ENCODE peak calls at places on chromosome 13, in ten cellular contexts. I is breast epithelium, K is adrenal gland, R is tibial nerve, Q is tibial artery, S is gastrocnemius medialis, N is pancreas, J is thoracic aorta, F is IMR-90, U is uterus. B is an unnamed sample.

GRCh38 chr13:77584111-77584510 is 48.6 kb downstream of the SCEL start:
- DNase-seq in J (no peak), Q (no peak), S (no peak), N (no peak), F (no peak), I (peak; percentile 76), K (no peak), R (no peak), U (no peak), B (peak; percentile 78)

GRCh38 chr13:100534911-100535310 is 53.7 kb downstream of the GGACT start:
- DNase-seq in R (no peak), Q (no peak), F (no peak), K (no peak), S (no peak), N (no peak), I (no peak), U (no peak), J (no peak), B (no peak)

GRCh38 chr13:53004605-53005004 is 24.0 kb upstream of the OLFM4 start:
- DNase-seq in R (no peak), J (no peak), Q (no peak), S (no peak), F (no peak), K (no peak), U (no peak), N (no peak), I (no peak), B (no peak)

GRCh38 chr13:20609145-20609544 is 42.2 kb downstream of the IFT88 start:
- DNase-seq in I (no peak), S (no peak), K (no peak), F (peak; percentile 94), R (no peak), U (no peak), J (no peak), N (no peak), Q (no peak), B (peak; percentile 72)

GRCh38 chr13:29743229-29743786 is 107.1 kb downstream of the UBL3 start:
- DNase-seq in J (no peak), U (peak; percentile 80), K (no peak), Q (peak; percentile 65), F (peak; percentile 79), S (peak; percentile 36), N (no peak), I (peak; percentile 51), R (peak; percentile 30), B (peak; percentile 43)

GRCh38 chr13:70623260-70623659 is 515.0 kb upstream of the KLHL1 start:
- DNase-seq in N (no peak), Q (no peak), U (no peak), F (peak; percentile 0), J (no peak), I (no peak), K (no peak), S (no peak), R (no peak), B (no peak)

GRCh38 chr13:103246581-103247200 is 180.5 kb upstream of the SLC10A2 start:
- DNase-seq in I (no peak), K (no peak), J (no peak), Q (no peak), R (no peak), U (no peak), N (no peak), F (no peak), S (no peak), B (no peak)

GRCh38 chr13:44068737-44069136 is 189.0 kb downstream of the LACC1 start:
- DNase-seq in I (no peak), S (no peak), J (no peak), Q (no peak), U (no peak), N (no peak), K (no peak), R (no peak), F (peak; percentile 86), B (no peak)

GRCh38 chr13:79141082-79141481 is 265.0 kb downstream of the RBM26 start:
- DNase-seq in R (no peak), Q (no peak), U (no peak), I (no peak), K (no peak), N (no peak), J (no peak), S (no peak), F (no peak), B (no peak)

GRCh38 chr13:114059946-114060860 is 72.2 kb downstream of the RASA3 start:
- DNase-seq in J (no peak), I (no peak), K (peak; percentile 44), U (no peak), N (no peak), R (no peak), S (no peak), Q (no peak), F (no peak), B (no peak)
- H3K36me3 ChIP-seq in J (no peaks in the 10 kb centered on the region), I (no peaks in the 10 kb centered on the region), K (no peaks in the 10 kb centered on the region), U (no peaks in the 10 kb centered on the region), N (no peaks in the 10 kb centered on the region), R (no peaks in the 10 kb centered on the region), S (no peaks in the 10 kb centered on the region), Q (no peaks in the 10 kb centered on the region), F (peaks cover 25% of the 10 kb centered on the region), B (peaks cover 4% of the 10 kb centered on the region)

DNA sequence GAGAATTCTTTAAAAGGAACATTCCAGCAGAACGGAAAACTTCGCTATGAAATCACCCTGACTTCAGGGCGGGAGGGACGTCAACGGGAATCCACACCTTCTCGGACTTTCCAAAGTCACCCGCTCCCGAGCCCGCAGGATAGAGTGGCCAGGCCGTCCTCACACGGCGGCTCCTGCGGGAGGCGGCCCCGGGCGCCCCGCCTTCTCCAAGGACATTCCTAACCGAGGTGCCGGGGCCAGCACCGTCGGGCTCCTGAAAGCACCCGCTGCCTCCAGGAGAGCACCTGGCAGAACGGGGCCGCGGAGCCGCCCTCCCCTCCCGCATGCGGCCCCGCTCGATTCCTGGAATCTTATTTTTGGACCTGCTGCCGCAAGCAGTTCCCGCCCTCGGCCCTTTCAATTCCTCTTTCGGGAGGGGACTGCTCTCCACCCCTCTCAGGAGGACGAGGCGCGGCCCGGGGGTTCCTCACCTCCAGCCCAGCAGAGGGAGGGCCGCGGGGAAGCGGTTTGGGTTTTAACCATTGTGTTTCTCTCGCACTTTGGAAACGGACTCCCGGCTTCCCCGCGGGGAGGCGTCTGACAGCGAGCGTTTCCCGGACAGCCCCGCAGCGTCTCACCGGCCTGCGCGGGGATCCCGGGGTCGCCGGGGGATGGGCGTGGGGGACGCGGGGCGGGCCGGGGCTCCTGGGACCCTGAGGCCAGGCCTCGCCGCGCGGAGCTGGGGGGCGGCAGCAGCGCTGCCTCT is 938 bp downstream of the GAS6 start:
- DNase-seq in K (peak; percentile 40), F (no peak), S (peak; percentile 58), Q (no peak), R (no peak), N (peak; percentile 69), U (no peak), I (peak; percentile 72), J (no peak), B (peak; percentile 38)
- H3K4me3 ChIP-seq in K (peak overlapping the region; percentile 50), F (peak overlapping the region; percentile 93), S (peak overlapping the region; percentile 77), Q (peak overlapping the region; percentile 92), R (peak overlapping the region; percentile 73), N (peak overlapping the region; percentile 53), U (peak overlapping the region; percentile 80), I (peak overlapping the region; percentile 85), J (peak overlapping the region; percentile 85), B (peak overlapping the region; percentile 85)

DNA sequence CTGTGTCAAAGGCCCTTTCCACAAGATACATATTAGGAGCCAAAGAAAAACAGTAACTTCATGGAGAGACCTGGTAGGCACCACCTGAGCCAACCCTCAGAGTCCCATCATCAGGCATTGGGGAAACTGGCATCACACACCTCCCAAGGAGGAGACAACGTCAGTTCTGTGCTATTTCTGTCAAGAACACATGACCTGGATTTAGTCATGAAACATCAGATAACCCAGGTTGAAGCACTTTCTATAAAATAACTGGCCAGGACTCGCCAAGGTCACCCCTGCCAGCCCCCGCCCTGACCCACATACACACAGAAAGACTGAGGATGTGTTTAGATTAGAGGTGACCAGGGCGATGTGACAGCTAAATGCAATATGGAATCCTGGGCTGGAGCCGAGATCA is 35.6 kb downstream of the COL4A1 start:
- DNase-seq in R (no peak), N (no peak), J (no peak), Q (no peak), I (no peak), K (no peak), F (no peak), S (no peak), U (peak; percentile 12), B (no peak)
- H3K36me3 ChIP-seq in R (no peaks in the 10 kb centered on the region), N (no peaks in the 10 kb centered on the region), J (no peaks in the 10 kb centered on the region), Q (peaks cover 6% of the 10 kb centered on the region), I (no peaks in the 10 kb centered on the region), K (no peaks in the 10 kb centered on the region), F (peaks cover 44% of the 10 kb centered on the region), S (no peaks in the 10 kb centered on the region), U (no peaks in the 10 kb centered on the region), B (no peaks in the 10 kb centered on the region)

GRCh38 chr13:73657821-73658540 is 476.2 kb downstream of the KLF12 start:
- DNase-seq in N (no peak), R (no peak), U (no peak), J (peak; percentile 30), I (peak; percentile 56), K (no peak), F (no peak), Q (peak; percentile 72), S (peak; percentile 19), B (peak; percentile 74)
- H3K4me3 ChIP-seq in N (no peak overlapping the region), R (no peak overlapping the region), U (no peak overlapping the region), J (no peak overlapping the region), I (no peak overlapping the region), K (no peak overlapping the region), F (no peak overlapping the region), Q (no peak overlapping the region), S (no peak overlapping the region), B (no peak overlapping the region)

DNA sequence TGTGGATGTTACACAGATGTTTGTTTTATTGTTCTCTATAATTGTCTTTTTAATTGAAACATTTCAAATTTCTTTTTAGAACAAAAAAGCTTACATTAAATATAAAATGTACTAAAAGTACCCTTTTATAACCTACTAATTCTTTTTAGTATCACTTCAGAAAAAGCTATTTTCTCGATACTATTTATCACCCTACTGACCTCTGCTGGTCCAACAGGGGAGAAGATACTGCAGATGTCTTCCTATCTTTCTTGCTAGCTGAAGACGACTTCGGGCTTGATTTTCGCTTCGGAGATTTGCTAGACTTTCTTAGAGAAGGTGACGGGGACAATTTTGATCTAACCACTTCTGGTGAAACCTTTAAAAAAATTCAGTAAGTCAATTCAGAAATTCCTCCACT is 42.4 kb downstream of the ZC3H13 start:
- DNase-seq in U (no peak), Q (no peak), I (no peak), N (no peak), R (no peak), J (no peak), K (no peak), S (no peak), F (no peak), B (no peak)
- H3K36me3 ChIP-seq in U (no peaks in the 10 kb centered on the region), Q (peaks cover 63% of the 10 kb centered on the region), I (peaks cover 4% of the 10 kb centered on the region), N (no peaks in the 10 kb centered on the region), R (no peaks in the 10 kb centered on the region), J (peaks cover 24% of the 10 kb centered on the region), K (peaks cover 18% of the 10 kb centered on the region), S (peaks cover 29% of the 10 kb centered on the region), F (peaks cover 15% of the 10 kb centered on the region), B (peaks cover 19% of the 10 kb centered on the region)